ENCODE peak calls at places on chromosomes 13 and 19, in six cellular contexts. One of them, this sample, is unnamed.

GRCh38 chr19:43337737-43338136 is 15.7 kb upstream of the CD177 start:
- DNase-seq in neural progenitor cell: no peak
- DNase-seq in neural crest cell: no peak
- DNase-seq in upper lobe of left lung: peak
- DNase-seq in stimulated activated naive B cell treated with anti-CD40 and anti-IgM and Interleukin-4, amounts not matched to agents 10 μg/mL and 1 μg/mL and 100 μg/mL, for 72 hours: no peak
- DNase-seq in GM12891: no peak
- DNase-seq in this sample: no peak

GRCh38 chr13:44432595-44432994 is 59.0 kb downstream of the SERP2 start:
- DNase-seq in neural progenitor cell: no peak
- DNase-seq in neural crest cell: no peak
- DNase-seq in upper lobe of left lung: no peak
- DNase-seq in stimulated activated naive B cell treated with anti-CD40 and anti-IgM and Interleukin-4, amounts not matched to agents 10 μg/mL and 1 μg/mL and 100 μg/mL, for 72 hours: no peak
- DNase-seq in GM12891: no peak
- DNase-seq in this sample: no peak

GRCh38 chr13:104954210-104954609 is 1581.3 kb downstream of the EFNB2 start:
- DNase-seq in neural progenitor cell: no peak
- DNase-seq in neural crest cell: no peak
- DNase-seq in upper lobe of left lung: no peak
- DNase-seq in stimulated activated naive B cell treated with anti-CD40 and anti-IgM and Interleukin-4, amounts not matched to agents 10 μg/mL and 1 μg/mL and 100 μg/mL, for 72 hours: no peak
- DNase-seq in GM12891: no peak
- DNase-seq in this sample: no peak

GRCh38 chr13:106133025-106133424 is 402.4 kb downstream of the EFNB2 start:
- DNase-seq in neural progenitor cell: no peak
- DNase-seq in neural crest cell: no peak
- DNase-seq in upper lobe of left lung: no peak
- DNase-seq in stimulated activated naive B cell treated with anti-CD40 and anti-IgM and Interleukin-4, amounts not matched to agents 10 μg/mL and 1 μg/mL and 100 μg/mL, for 72 hours: no peak
- DNase-seq in GM12891: no peak
- DNase-seq in this sample: no peak

GRCh38 chr13:63287926-63288325 is 1872.3 kb upstream of the PCDH20 start:
- DNase-seq in neural progenitor cell: no peak
- DNase-seq in neural crest cell: no peak
- DNase-seq in upper lobe of left lung: no peak
- DNase-seq in stimulated activated naive B cell treated with anti-CD40 and anti-IgM and Interleukin-4, amounts not matched to agents 10 μg/mL and 1 μg/mL and 100 μg/mL, for 72 hours: no peak
- DNase-seq in GM12891: no peak
- DNase-seq in this sample: no peak

GRCh38 chr19:8456064-8456463 is 11.3 kb downstream of the HNRNPM start:
- DNase-seq in neural progenitor cell: peak
- DNase-seq in neural crest cell: no peak
- DNase-seq in upper lobe of left lung: no peak
- DNase-seq in stimulated activated naive B cell treated with anti-CD40 and anti-IgM and Interleukin-4, amounts not matched to agents 10 μg/mL and 1 μg/mL and 100 μg/mL, for 72 hours: no peak
- DNase-seq in GM12891: no peak
- DNase-seq in this sample: peak

GRCh38 chr19:7680606-7681335 is at the start of gene TRAPPC5:
- DNase-seq in neural progenitor cell: peak
- DNase-seq in neural crest cell: peak
- DNase-seq in upper lobe of left lung: peak
- DNase-seq in stimulated activated naive B cell treated with anti-CD40 and anti-IgM and Interleukin-4, amounts not matched to agents 10 μg/mL and 1 μg/mL and 100 μg/mL, for 72 hours: peak
- DNase-seq in GM12891: peak
- DNase-seq in this sample: peak

GRCh38 chr13:99548448-99548847 is 47.2 kb downstream of the TM9SF2 start:
- DNase-seq in neural progenitor cell: no peak
- DNase-seq in neural crest cell: no peak
- DNase-seq in upper lobe of left lung: no peak
- DNase-seq in stimulated activated naive B cell treated with anti-CD40 and anti-IgM and Interleukin-4, amounts not matched to agents 10 μg/mL and 1 μg/mL and 100 μg/mL, for 72 hours: no peak
- DNase-seq in GM12891: no peak
- DNase-seq in this sample: no peak

This sample was measured in HEK293T.